ENCODE peak calls at places on chromosomes 16 and 17, in five cellular contexts. Y is cardiac muscle cell, Q is A673, L is WERI-Rb-1, E is heart right ventricle. S is an unnamed sample.

GRCh38 chr17:55527520-55528118 is 16.4 kb upstream of the SMIM36 start:
- DNase-seq in Q (peak), Y (peak), L (peak), E (no peak), S (peak)

GRCh38 chr16:3259829-3260228 is 3.4 kb upstream of the MEFV start:
- DNase-seq in Y (no peak), Q (no peak), E (no peak), L (no peak), S (no peak)

GRCh38 chr17:40121191-40121885 is 433 bp upstream of the MSL1 start:
- DNase-seq in Q (peak), E (peak), L (peak), Y (peak), S (no peak)

GRCh38 chr17:42553161-42553818 is 567 bp downstream of the HSD17B1 start:
- DNase-seq in Q (no peak), E (peak), L (no peak), Y (peak), S (no peak)

GRCh38 chr16:27852116-27852515 is 211.4 kb downstream of the GSG1L start:
- DNase-seq in E (no peak), Q (no peak), Y (no peak), L (no peak), S (no peak)

GRCh38 chr16:87324411-87325275 is 7.5 kb upstream of the C16orf95 start:
- DNase-seq in Q (peak), Y (peak), L (peak), E (no peak), S (no peak)

GRCh38 chr16:88442811-88443576 is 10.1 kb upstream of the ZFPM1 start:
- DNase-seq in Q (peak), L (peak), Y (peak), E (peak), S (peak)

GRCh38 chr17:5219536-5219935 is 15.1 kb downstream of the SCIMP start:
- DNase-seq in Q (no peak), L (no peak), E (no peak), Y (no peak), S (no peak)

GRCh38 chr17:1487939-1488825 is 4.3 kb downstream of the MYO1C start:
- DNase-seq in E (peak), L (no peak), Q (peak), Y (peak), S (peak)

GRCh38 chr17:7046127-7046724 is 2.3 kb upstream of the SLC16A11 start:
- DNase-seq in Q (no peak), E (no peak), Y (no peak), L (peak), S (no peak)

GRCh38 chr17:15466131-15466530 is 1.3 kb downstream of the CDRT4 start:
- DNase-seq in Q (no peak), E (no peak), Y (no peak), L (no peak), S (no peak)

GRCh38 chr16:28261916-28262315 is 30.4 kb upstream of the SBK1 start:
- DNase-seq in Q (no peak), E (peak), L (peak), Y (no peak), S (no peak)

GRCh38 chr16:66272461-66272860 is 94.0 kb upstream of the CDH5 start:
- DNase-seq in L (no peak), Q (no peak), Y (no peak), E (no peak), S (no peak)

GRCh38 chr16:1474796-1475551 is at the start of gene CLCN7:
- DNase-seq in Y (peak), Q (peak), E (peak), L (peak), S (peak)

GRCh38 chr16:19520861-19521331 is 1.0 kb downstream of the GDE1 start:
- DNase-seq in L (no peak), Q (no peak), E (no peak), Y (peak), S (no peak)

GRCh38 chr16:86134802-86135461 is 236.0 kb downstream of the IRF8 start:
- DNase-seq in Y (peak), Q (no peak), L (no peak), E (no peak), S (no peak)

GRCh38 chr17:38512473-38513058 is 84.3 kb downstream of the ARHGAP23 start:
- DNase-seq in L (no peak), E (no peak), Q (no peak), Y (no peak), S (no peak)

GRCh38 chr17:50522766-50523165 is 9.8 kb upstream of the EPN3 start:
- DNase-seq in Y (no peak), Q (no peak), E (no peak), L (no peak), S (no peak)

GRCh38 chr17:6970992-6971391 is 24.9 kb upstream of the ALOX12 start:
- DNase-seq in E (no peak), Q (no peak), L (no peak), Y (no peak), S (no peak)

GRCh38 chr16:4323071-4323844 is 7.4 kb downstream of the GLIS2 start:
- DNase-seq in L (no peak), Y (no peak), E (no peak), Q (no peak), S (no peak)

GRCh38 chr17:5678171-5678570 is 93.9 kb upstream of the NLRP1 start:
- DNase-seq in L (no peak), Q (no peak), E (no peak), Y (no peak), S (no peak)

GRCh38 chr17:55263565-55264272 is 1.0 kb upstream of the HLF start:
- DNase-seq in E (no peak), Q (no peak), Y (no peak), L (no peak), S (no peak)

GRCh38 chr16:57804111-57804837 is 2.0 kb upstream of the KIFC3 start:
- DNase-seq in Y (peak), L (no peak), E (no peak), Q (no peak), S (no peak)

DNA sequence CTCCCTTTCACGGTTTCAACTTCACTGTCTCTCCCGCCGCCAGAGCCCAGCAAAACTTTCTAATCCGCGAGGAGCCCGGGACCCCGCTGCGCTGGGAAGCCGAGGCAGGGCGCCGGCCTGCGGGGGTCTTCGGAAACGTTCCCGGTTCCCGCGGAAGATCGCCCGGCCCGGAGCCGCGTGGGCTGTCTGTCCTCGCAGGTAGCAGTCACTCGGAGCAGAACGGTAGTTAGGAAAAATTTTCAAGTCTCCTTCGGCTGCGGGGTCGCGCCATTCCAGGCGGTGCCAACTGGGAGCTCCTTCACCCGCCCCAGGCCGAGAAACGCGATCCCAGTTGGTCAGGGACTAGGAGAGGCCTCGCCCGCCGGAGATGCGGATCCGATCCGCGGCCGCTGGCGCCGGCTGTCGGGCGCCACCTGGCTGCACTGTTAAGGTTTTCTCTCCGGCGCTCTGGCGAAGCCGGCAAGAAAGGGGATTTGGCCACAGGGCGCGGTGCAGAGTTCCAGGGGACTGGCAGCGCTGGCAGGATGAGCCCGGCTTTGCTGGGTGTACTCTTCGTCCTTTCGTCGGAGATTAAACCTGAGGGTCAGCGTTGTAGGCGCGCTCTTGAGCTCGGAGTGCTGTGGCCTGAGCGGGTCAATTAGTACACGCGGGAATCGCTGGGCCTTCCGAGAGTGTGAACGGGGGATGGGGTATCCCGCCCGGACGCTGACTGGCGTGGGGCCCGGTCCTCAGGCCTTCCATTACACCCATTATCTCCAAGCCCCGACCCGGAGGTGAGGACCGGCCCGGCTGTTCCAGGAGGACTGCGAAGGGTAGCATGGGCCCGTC is 135.4 kb downstream of the KCNJ12 start:
- DNase-seq in Y (peak), Q (peak), L (peak), E (peak), S (peak)
- H3K27ac ChIP-seq in Y (no peak), Q (no peak), L (no peak), E (peak), S (peak)

GRCh38 chr16:17199135-17199534 is 271.6 kb downstream of the XYLT1 start:
- DNase-seq in L (no peak), E (no peak), Q (no peak), Y (no peak), S (no peak)

GRCh38 chr16:17196526-17196925 is 274.2 kb downstream of the XYLT1 start:
- DNase-seq in E (no peak), Y (no peak), Q (no peak), L (no peak), S (no peak)

DNA sequence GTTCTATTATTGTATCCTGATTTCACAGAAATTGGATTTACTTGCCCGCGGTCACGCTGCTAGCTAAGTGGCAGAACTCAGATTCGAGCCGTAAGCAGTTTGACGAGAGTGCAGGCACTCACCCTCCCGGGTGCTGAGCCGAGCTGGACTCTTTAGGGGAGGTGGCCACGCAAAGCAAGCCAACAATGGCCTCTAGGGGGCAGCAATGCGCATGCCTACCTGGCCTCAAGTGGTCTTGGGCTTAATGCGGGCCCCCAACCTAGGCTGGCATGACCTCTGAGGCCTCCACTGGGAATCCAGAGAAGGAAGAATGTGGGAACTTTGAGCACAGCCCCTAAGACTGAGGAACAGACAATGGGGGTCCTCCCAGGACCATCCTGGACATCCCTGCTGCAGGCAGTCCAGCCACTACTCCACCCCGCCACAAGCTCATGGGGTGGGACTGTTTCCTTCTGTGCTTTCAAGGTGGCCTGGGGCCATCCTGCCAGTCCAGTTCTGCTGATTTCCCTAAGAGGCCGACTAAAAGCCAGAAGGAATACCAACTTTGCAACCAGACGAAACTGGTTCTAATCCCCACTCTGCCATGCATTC is 276.5 kb downstream of the XYLT1 start:
- DNase-seq in Q (peak), E (peak), Y (peak), L (peak), S (peak)
- TF ChIP-seq CTCF in Q (peak), E (peak), Y (peak), L (peak), S (peak)

DNA sequence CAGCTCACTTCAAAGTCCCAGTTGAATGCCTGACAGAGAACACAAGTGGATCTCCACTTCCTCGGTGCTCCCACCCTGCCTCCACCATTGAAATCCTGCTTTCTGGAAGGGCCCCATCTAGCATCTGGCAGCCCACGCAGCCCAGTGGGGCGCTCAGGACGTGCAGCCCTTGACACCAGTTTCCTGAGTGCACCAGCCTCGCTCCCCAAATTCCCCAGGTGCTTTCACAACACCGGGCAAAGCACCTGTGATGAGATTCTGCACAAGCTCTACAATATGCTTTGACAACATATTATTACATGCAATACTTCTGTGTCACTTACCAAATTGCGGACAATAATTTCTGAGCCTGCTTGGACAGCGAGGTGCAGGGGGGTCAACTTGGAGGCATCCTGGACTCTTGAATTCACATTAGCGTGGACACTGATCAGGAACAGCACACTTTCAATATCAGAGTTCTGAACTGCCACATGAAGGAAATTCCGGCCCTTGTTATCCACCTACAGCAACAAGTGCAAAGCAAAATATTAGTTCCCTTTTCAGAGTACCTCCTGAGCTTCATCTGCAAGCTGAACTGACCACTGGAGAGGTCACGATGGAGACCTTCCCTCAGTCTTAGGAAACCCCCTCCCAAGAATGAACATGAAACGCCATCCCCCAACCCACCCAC is 33.9 kb downstream of the CYB5D2 start:
- DNase-seq in E (no peak), Y (no peak), L (no peak), Q (no peak), S (no peak)
- H3K27ac ChIP-seq in E (no peak), Y (peak), L (no peak), Q (no peak), S (no peak)

GRCh38 chr17:16948587-16949376 is 23.1 kb downstream of the TNFRSF13B start:
- DNase-seq in Y (no peak), Q (no peak), L (no peak), E (no peak), S (no peak)
- TF ChIP-seq CTCF in Y (no peak), Q (no peak), L (no peak), E (no peak), S (no peak)

S was measured in tibial artery.